ENCODE peak calls at places on chromosomes 1 and 21, in four cellular contexts. G is H1, K is GM12878, V is K562. Q is an unnamed sample.

GRCh38 chr1:17212487-17213121 is 7.7 kb downstream of the PADI1 start:
- DNase-seq in K (no peak), G (no peak), V (no peak), Q (no peak)

GRCh38 chr1:12121212-12122000 is 45.4 kb upstream of the TNFRSF1B start:
- DNase-seq in G (no peak), K (no peak), V (no peak), Q (no peak)

GRCh38 chr21:35989185-35989735 is 71.1 kb downstream of the SETD4 start:
- DNase-seq in G (no peak), K (no peak), V (no peak), Q (no peak)

GRCh38 chr1:52907068-52907811 is 14.3 kb downstream of the ECHDC2 start:
- DNase-seq in V (peak), G (no peak), K (no peak), Q (no peak)

GRCh38 chr1:163104405-163105099 is 35.4 kb downstream of the RGS4 start:
- DNase-seq in G (no peak), V (no peak), K (no peak), Q (no peak)

GRCh38 chr1:59549903-59550302 is 253.0 kb downstream of the FGGY start:
- DNase-seq in K (no peak), G (no peak), V (no peak), Q (no peak)

GRCh38 chr1:167221126-167221803 is 579 bp downstream of the POU2F1 start:
- DNase-seq in G (peak), K (no peak), V (peak), Q (no peak)

GRCh38 chr1:177586429-177586828 is 383.4 kb downstream of the SEC16B start:
- DNase-seq in K (no peak), V (no peak), G (no peak), Q (no peak)

GRCh38 chr1:174131032-174131638 is 28.2 kb upstream of the RABGAP1L start:
- DNase-seq in G (no peak), K (no peak), V (no peak), Q (no peak)

GRCh38 chr1:47934243-47934805 is 62.9 kb downstream of the TRABD2B start:
- DNase-seq in K (no peak), V (no peak), G (no peak), Q (no peak)

GRCh38 chr1:50278961-50279360 is 144.3 kb downstream of the DMRTA2 start:
- DNase-seq in K (no peak), V (no peak), G (no peak), Q (no peak)

GRCh38 chr1:113998361-113998760 is 19.1 kb downstream of the OLFML3 start:
- DNase-seq in K (no peak), G (no peak), V (peak), Q (no peak)

GRCh38 chr1:21841852-21842466 is 29.9 kb downstream of the LDLRAD2 start:
- DNase-seq in G (no peak), V (no peak), K (no peak), Q (no peak)

GRCh38 chr1:165116732-165117131 is 239.8 kb downstream of the LMX1A start:
- DNase-seq in V (no peak), K (no peak), G (no peak), Q (peak)

GRCh38 chr1:243713470-243714186 is 136.4 kb downstream of the AKT3 start:
- DNase-seq in G (no peak), K (no peak), V (no peak), Q (no peak)

GRCh38 chr1:78511334-78511733 is 20.6 kb downstream of the PTGFR start:
- DNase-seq in V (no peak), K (no peak), G (peak), Q (no peak)

GRCh38 chr1:90879281-90879680 is 142.6 kb downstream of the ZNF644 start:
- DNase-seq in G (no peak), V (no peak), K (no peak), Q (peak)

GRCh38 chr1:24166988-24167387 is 20.1 kb downstream of the IFNLR1 start:
- DNase-seq in G (no peak), K (no peak), V (no peak), Q (no peak)

GRCh38 chr1:26153966-26154572 is 4.8 kb upstream of the FAM110D start:
- DNase-seq in V (no peak), K (no peak), G (no peak), Q (no peak)

GRCh38 chr21:42969193-42969600 is 5.2 kb upstream of the PKNOX1 start:
- DNase-seq in K (no peak), G (no peak), V (peak), Q (no peak)

GRCh38 chr1:27496604-27497155 is 6.7 kb upstream of the WASF2 start:
- DNase-seq in V (no peak), G (peak), K (no peak), Q (no peak)

GRCh38 chr1:172658871-172659453 is at the start of gene FASLG:
- DNase-seq in G (no peak), K (no peak), V (no peak), Q (no peak)

GRCh38 chr1:99590578-99591209 is 55.2 kb upstream of the PALMD start:
- DNase-seq in K (no peak), G (no peak), V (no peak), Q (no peak)

GRCh38 chr1:157170677-157171515 is 32.7 kb upstream of the ETV3 start:
- DNase-seq in K (no peak), V (peak), G (peak), Q (peak)

GRCh38 chr1:204448321-204448964 is 36.8 kb upstream of the PPP1R15B start:
- DNase-seq in K (no peak), V (no peak), G (no peak), Q (peak)

GRCh38 chr1:65276197-65276884 is 33.0 kb upstream of the DNAJC6 start:
- DNase-seq in V (no peak), G (no peak), K (no peak), Q (no peak)
- TF ChIP-seq EGR1 in V (no peak), G (no peak), K (no peak), Q (no peak)

GRCh38 chr1:3610823-3611169 is 512 bp downstream of the MEGF6 start:
- DNase-seq in G (no peak), V (no peak), K (no peak), Q (no peak)
- TF ChIP-seq EZH2 in G (no peak), V (no peak), K (no peak), Q (no peak)

DNA sequence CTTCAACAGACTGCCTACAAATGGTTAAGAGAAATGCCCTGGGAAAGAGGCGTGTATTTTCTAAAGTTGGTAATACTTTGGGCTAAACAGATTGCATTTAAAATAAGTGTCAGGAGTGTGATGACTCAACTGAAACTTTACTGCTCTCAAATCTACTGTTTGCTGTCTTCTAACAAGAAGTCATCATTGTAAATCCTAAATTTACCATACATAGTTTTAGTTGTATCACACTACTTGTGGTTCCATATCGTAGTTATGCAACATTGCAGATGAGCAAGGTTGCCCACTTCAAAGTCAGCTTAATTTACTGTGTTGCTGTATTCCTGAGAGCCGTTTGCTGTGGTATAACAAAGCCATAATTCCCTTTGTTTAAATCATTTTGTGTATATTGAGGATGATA is 59.6 kb downstream of the RGS21 start:
- DNase-seq in V (no peak), K (no peak), G (no peak), Q (no peak)
- TF ChIP-seq EGR1 in V (no peak), K (no peak), G (no peak), Q (no peak)

GRCh38 chr1:231039161-231040018 is 664 bp downstream of the FAM89A start:
- DNase-seq in G (peak), K (no peak), V (peak), Q (no peak)
- TF ChIP-seq EZH2 in G (peak), K (no peak), V (no peak), Q (no peak)

GRCh38 chr1:29931477-29932175 is 695.3 kb downstream of the PTPRU start:
- DNase-seq in V (no peak), K (no peak), G (no peak), Q (no peak)
- TF ChIP-seq EGR1 in V (no peak), K (no peak), G (no peak), Q (no peak)

GRCh38 chr1:200306954-200307754 is 102.7 kb downstream of the ZNF281 start:
- DNase-seq in V (peak), K (peak), G (no peak), Q (peak)
- TF ChIP-seq EZH2 in V (no peak), K (no peak), G (no peak), Q (no peak)

DNA sequence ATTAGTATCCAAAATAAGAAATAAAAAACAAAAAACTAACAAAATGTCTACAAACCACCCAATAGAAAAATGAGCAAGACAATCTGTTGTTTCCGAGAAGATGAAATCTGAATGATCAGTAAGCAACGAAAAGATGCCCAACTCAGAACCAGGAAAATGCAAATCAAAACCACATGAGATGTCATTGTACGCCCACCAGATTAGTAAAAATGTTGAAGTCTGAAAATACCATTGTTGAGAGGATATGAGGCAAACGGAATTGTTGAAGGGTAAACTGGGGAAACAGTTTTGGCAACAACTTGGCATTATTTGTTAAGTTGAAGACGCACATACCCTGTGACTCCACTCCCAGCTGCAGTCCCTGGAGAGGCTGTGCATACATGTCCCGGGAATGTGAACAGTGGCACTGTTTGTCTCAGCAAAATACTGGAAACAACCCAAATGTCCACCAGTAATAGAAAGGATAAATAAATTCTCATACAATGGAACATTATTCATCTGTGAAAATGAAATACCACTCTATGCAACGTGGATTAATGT is 10.6 kb downstream of the ZBTB17 start:
- DNase-seq in V (no peak), K (peak), G (no peak), Q (no peak)
- TF ChIP-seq EGR1 in V (no peak), K (no peak), G (no peak), Q (no peak)

GRCh38 chr1:61083014-61083798 is 845 bp downstream of the NFIA start:
- DNase-seq in V (peak), K (no peak), G (peak), Q (no peak)

GRCh38 chr1:61082336-61083013 is at the start of gene NFIA:
- DNase-seq in G (peak), K (no peak), V (peak), Q (peak)

GRCh38 chr1:61085191-61086086 is 3.1 kb downstream of the NFIA start:
- DNase-seq in V (no peak), K (no peak), G (no peak), Q (no peak)

GRCh38 chr1:61084560-61084991 is 2.2 kb downstream of the NFIA start:
- DNase-seq in K (no peak), V (no peak), G (no peak), Q (no peak)

DNA sequence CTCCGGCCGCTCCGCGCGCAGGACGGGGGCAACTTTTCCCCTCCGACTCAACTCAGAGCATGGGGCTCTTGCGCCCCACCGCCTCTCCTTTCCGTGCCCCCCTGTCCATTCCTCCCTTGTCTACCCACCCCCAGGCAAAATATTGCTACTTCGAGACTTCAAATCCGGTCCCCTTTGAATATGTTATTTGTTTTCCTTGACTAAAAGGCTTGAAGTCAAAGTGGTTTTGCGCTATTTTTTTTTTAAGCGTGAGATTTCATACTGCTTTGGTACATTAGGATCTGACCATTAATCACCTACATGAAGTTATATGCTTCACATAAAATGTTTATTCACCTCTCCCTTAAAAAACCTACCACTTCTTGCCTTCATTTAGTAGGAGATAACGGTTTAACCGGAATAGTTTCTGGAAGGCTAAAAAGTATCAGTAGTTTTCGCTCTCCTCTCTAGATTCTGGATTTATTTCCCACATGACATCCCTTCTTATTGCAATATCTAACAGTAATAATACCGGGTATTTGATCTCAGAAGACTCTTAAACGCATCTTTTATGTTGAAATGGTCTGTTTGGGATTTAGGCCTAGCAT is 1.5 kb downstream of the NFIA start:
- DNase-seq in G (no peak), V (no peak), K (no peak), Q (no peak)
- TF ChIP-seq EZH2 in G (peak), V (no peak), K (no peak), Q (no peak)

DNA sequence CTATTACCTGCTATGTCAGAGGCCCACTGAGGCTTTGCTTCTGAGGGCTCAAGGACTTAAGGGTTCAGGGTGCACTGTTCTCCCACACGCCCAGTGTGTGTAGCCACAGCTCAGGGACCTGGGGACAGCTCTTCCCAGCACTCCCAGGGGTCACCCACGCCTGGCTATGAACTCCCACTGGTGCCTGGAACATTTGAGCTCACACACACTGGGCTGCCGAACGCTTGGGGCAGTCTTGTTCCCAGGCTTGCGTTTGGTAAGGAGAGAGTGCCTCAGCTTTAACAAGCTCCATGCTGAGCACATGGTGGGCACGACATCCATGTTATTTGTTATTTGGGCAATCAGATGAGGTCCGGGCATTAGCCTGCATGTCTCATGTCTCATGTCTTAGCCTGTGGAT is 37.6 kb downstream of the STUM start:
- DNase-seq in V (no peak), G (no peak), K (no peak), Q (no peak)
- TF ChIP-seq EGR1 in V (no peak), G (no peak), K (no peak), Q (no peak)

Q was measured in HCT116.